ENCODE peak calls at places on chromosomes 4 and X, in four cellular contexts. O is dorsolateral prefrontal cortex, U is thoracic aorta, G is upper lobe of left lung. S is an unnamed sample.

GRCh38 chr4:76781698-76782595 is 116.0 kb downstream of the SOWAHB start:
- DNase-seq in O (no peak), U (no peak), G (no peak), S (no peak)

GRCh38 chrX:44344194-44344593 is 722 bp upstream of the EFHC2 start:
- DNase-seq in G (no peak), O (no peak), U (no peak), S (peak; percentile 14)

GRCh38 chrX:16444353-16444752 is 205.6 kb upstream of the S100G start:
- DNase-seq in G (no peak), U (no peak), O (no peak), S (no peak)

GRCh38 chr4:106478152-106478551 is 109.6 kb upstream of the GIMD1 start:
- DNase-seq in G (no peak), U (no peak), O (no peak), S (no peak)

GRCh38 chrX:130172127-130172834 is 519 bp downstream of the RAB33A start:
- DNase-seq in G (peak; percentile 45), U (no peak), O (no peak), S (no peak)

GRCh38 chrX:48919360-48919821 is 567 bp upstream of the PIM2 start:
- DNase-seq in U (no peak), O (no peak), G (no peak), S (no peak)

GRCh38 chr4:76279462-76279861 is 27.1 kb upstream of the STBD1 start:
- DNase-seq in O (no peak), U (no peak), G (no peak), S (no peak)

GRCh38 chrX:14013074-14013473 is 16.6 kb downstream of the GEMIN8 start:
- DNase-seq in G (no peak), O (no peak), U (no peak), S (no peak)

GRCh38 chr4:73870260-73870659 is 1.1 kb downstream of the CXCL1 start:
- DNase-seq in U (no peak), O (no peak), G (no peak), S (no peak)

GRCh38 chr4:2335729-2336101 is 73.8 kb upstream of the MXD4 start:
- DNase-seq in G (peak; percentile 75), O (no peak), U (no peak), S (no peak)

GRCh38 chr4:6404611-6405416 is 67.6 kb downstream of the PPP2R2C start:
- DNase-seq in O (no peak), U (no peak), G (peak; percentile 37), S (no peak)

GRCh38 chr4:81688085-81688484 is 216.4 kb upstream of the RASGEF1B start:
- DNase-seq in G (no peak), O (no peak), U (no peak), S (no peak)

GRCh38 chr4:169079942-169080827 is 70.1 kb upstream of the CBR4 start:
- DNase-seq in O (no peak), G (no peak), U (no peak), S (peak; percentile 31)

GRCh38 chr4:95869961-95870500 is 30.1 kb downstream of the PDHA2 start:
- DNase-seq in G (no peak), U (no peak), O (no peak), S (no peak)

GRCh38 chrX:109936114-109936513 is 66.8 kb upstream of the TMEM164 start:
- DNase-seq in U (no peak), O (no peak), G (no peak), S (no peak)

GRCh38 chr4:117327491-117327890 is 242.1 kb upstream of the TRAM1L1 start:
- DNase-seq in U (no peak), O (no peak), G (no peak), S (no peak)

GRCh38 chr4:106898621-106899230 is 137.4 kb downstream of the DKK2 start:
- DNase-seq in O (no peak), U (no peak), G (no peak), S (no peak)

DNA sequence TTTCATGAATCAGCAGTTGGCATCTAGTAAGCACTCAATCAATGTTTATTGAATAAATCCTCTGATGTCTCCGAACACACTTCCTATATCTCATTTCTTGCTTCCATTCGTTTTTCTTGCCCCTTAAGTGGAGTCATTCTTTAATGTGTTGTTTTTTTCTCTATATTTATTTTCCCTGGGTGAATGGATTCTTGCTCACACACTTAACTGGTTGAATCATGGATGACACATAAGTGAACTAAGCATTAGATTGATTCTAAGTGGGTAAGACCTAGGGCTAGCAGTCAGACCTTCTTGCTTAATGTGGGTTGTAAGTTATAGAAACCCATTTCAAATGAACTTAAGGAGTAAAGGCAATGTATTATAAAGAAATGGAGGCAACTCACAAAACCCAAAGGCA is 111.1 kb downstream of the RTL3 start:
- DNase-seq in O (no peak), G (no peak), U (no peak), S (no peak)
- H3K27ac ChIP-seq in O (no peak overlapping the region), G (no peak overlapping the region), U (no peak overlapping the region), S (no peak overlapping the region)

GRCh38 chrX:78944351-78944750 is 840 bp upstream of the P2RY10 start:
- DNase-seq in U (no peak), G (no peak), O (no peak), S (no peak)

GRCh38 chrX:78945186-78945912 is at the start of gene P2RY10:
- DNase-seq in G (no peak), O (no peak), U (no peak), S (no peak)

GRCh38 chrX:78946178-78946896 is 1.1 kb downstream of the P2RY10 start:
- DNase-seq in U (no peak), G (no peak), O (no peak), S (no peak)

GRCh38 chrX:78950157-78950556 is 5.0 kb downstream of the P2RY10 start:
- DNase-seq in U (no peak), G (no peak), O (no peak), S (no peak)
- H3K4me3 ChIP-seq in U (no peak overlapping the region), G (no peak overlapping the region), O (no peak overlapping the region), S (no peak overlapping the region)

GRCh38 chrX:133601116-133601515 is 185.8 kb upstream of the GPC4 start:
- DNase-seq in O (no peak), U (no peak), G (no peak), S (no peak)

GRCh38 chrX:133606990-133607389 is 191.7 kb upstream of the GPC4 start:
- DNase-seq in U (no peak), O (no peak), G (no peak), S (no peak)

GRCh38 chrX:133600536-133600935 is 185.2 kb upstream of the GPC4 start:
- DNase-seq in U (no peak), O (no peak), G (no peak), S (no peak)

GRCh38 chrX:133598596-133599334 is 183.5 kb upstream of the GPC4 start:
- DNase-seq in G (no peak), O (no peak), U (no peak), S (no peak)

DNA sequence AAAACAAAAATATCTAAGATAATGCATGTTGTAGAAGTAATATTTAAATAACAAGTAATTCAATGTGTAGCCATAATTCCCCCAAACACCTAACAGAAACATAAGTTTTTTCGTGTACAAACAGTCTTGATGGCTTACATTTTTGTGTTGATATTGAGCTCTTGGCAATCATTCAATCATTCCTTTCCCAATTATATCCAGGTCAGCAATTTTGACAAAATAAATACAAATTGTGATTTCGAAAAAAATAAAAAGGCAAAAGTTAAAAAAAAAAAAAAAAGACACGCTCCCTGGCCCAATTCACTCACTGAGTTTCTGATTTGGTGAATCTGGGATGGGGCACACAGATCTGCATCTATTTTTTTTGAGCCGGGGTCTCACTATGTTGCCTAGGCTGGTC is 187.6 kb upstream of the GPC4 start:
- DNase-seq in U (no peak), O (no peak), G (no peak), S (no peak)
- H3K27ac ChIP-seq in U (no peak overlapping the region), O (no peak overlapping the region), G (no peak overlapping the region), S (no peak overlapping the region)

DNA sequence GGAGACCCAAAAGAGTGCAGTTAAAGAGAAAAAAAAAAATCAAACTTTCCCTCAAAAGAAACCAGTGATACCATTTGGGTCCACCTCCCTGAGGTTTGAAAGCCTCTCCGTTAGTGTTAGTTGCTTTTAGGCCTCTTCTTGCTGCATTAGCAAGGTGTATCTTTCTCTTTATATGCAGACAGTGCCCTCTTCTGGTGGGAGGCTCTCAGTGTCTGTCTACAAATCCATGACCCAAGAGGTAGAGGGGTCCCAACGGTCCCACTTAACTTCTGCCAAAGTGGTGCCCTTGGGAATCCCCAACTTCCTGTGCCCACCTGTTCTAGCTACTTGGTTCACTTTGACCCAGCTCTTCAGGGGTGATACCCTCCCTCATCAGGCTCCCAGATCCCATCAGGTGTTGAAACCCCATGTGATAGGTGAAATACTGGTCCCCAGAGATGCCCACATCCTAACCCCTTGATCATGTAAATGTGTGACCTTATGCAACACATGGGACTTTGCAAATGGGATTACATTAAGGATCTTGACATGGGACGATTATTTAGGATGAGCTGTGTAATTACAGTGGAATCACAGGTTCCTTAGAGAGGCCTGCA is 63.7 kb upstream of the CD99 start:
- DNase-seq in O (no peak), G (no peak), U (no peak), S (no peak)
- H3K4me3 ChIP-seq in O (no peak overlapping the region), G (no peak overlapping the region), U (no peak overlapping the region), S (no peak overlapping the region)

GRCh38 chrX:68842781-68843581 is 14.2 kb downstream of the EFNB1 start:
- DNase-seq in G (no peak), U (no peak), O (no peak), S (no peak)

GRCh38 chrX:68847172-68847571 is 18.4 kb downstream of the EFNB1 start:
- DNase-seq in U (no peak), G (no peak), O (no peak), S (no peak)

GRCh38 chrX:68843992-68844391 is 15.2 kb downstream of the EFNB1 start:
- DNase-seq in G (no peak), O (no peak), U (no peak), S (no peak)

GRCh38 chrX:68848189-68848940 is 19.5 kb downstream of the EFNB1 start:
- DNase-seq in U (no peak), G (no peak), O (no peak), S (no peak)

DNA sequence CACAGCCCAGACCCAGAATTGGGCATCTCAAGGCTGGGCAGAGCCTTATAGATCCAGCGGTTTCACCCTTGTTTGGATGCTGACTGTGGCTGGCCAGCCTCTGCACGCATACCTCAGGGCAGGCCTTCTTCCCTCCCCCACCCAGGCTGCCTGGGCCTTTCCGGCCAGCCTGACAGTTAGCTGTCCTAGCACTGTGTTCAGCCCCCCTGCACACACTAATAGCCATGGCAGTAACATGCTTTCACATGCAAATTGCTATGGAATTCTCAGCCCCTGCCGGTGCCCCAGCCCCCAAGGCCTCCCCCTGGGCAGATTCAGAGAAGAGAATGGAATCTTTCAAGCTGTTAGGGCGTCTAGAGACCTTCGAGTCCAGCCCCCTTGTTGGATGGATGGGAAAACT is 17.7 kb downstream of the EFNB1 start:
- DNase-seq in G (no peak), O (no peak), U (no peak), S (no peak)
- H3K27ac ChIP-seq in G (no peak overlapping the region), O (no peak overlapping the region), U (no peak overlapping the region), S (no peak overlapping the region)